ENCODE peak calls at places on chromosomes 11 and 22, in ten cellular contexts. R is HAP-1; W is RCC 7860; V is activated T-cell treated with anti-CD3 and anti-CD28 coated beads for 24 hours; C is stimulated activated CD4-positive, alpha-beta T cell treated with anti-CD3 and anti-CD28 coated beads, Interleukin-1b, Interleukin-23, amount 100 ng/mL, for 1 hour; Z is NCI-H510A treated with DMSO at 0.1 percent for 48 hours; F is astrocyte of the spinal cord; X is right atrium auricular region; Y is omental fat pad; N is posterior vena cava. G is an unnamed sample.

GRCh38 chr11:118306556-118306955 is 2.0 kb downstream of the CD3E start:
- DNase-seq in R (no peak), W (no peak), V (peak), C (no peak), Z (no peak), F (no peak), X (no peak), Y (no peak), N (no peak), G (no peak)

GRCh38 chr11:456533-456932 is 6.5 kb downstream of the PTDSS2 start:
- DNase-seq in R (no peak), W (no peak), V (no peak), C (no peak), Z (no peak), F (no peak), X (no peak), Y (no peak), N (no peak), G (no peak)

GRCh38 chr11:66020618-66021357 is 5.5 kb downstream of the CATSPER1 start:
- DNase-seq in R (no peak), W (peak), V (no peak), C (no peak), Z (no peak), F (peak), X (no peak), Y (no peak), N (peak), G (peak)

GRCh38 chr11:26780686-26781085 is 58.8 kb upstream of the SLC5A12 start:
- DNase-seq in R (no peak), W (no peak), V (no peak), C (no peak), Z (no peak), F (peak), X (no peak), Y (no peak), N (no peak), G (no peak)

GRCh38 chr11:36577859-36578258 is 10.1 kb downstream of the RAG1 start:
- DNase-seq in R (no peak), W (no peak), V (no peak), C (no peak), Z (no peak), F (peak), X (no peak), Y (no peak), N (no peak), G (no peak)

GRCh38 chr11:130070109-130070828 is 575 bp downstream of the APLP2 start:
- DNase-seq in R (peak), W (no peak), V (peak), C (no peak), Z (peak), F (peak), X (no peak), Y (no peak), N (peak), G (peak)

GRCh38 chr22:22748297-22748743 is 103.9 kb downstream of the GGTLC2 start:
- DNase-seq in R (peak), W (no peak), V (peak), C (no peak), Z (peak), F (peak), X (peak), Y (no peak), N (no peak), G (peak)

GRCh38 chr11:130522284-130522961 is 74.0 kb downstream of the ADAMTS15 start:
- DNase-seq in R (peak), W (peak), V (no peak), C (no peak), Z (no peak), F (peak), X (peak), Y (peak), N (peak), G (peak)

GRCh38 chr11:77375114-77375513 is 73.6 kb upstream of the GDPD4 start:
- DNase-seq in R (no peak), W (no peak), V (no peak), C (no peak), Z (no peak), F (peak), X (no peak), Y (no peak), N (no peak), G (no peak)

GRCh38 chr11:106656646-106657045 is 361.6 kb downstream of the GUCY1A2 start:
- DNase-seq in R (no peak), W (no peak), V (no peak), C (no peak), Z (no peak), F (no peak), X (no peak), Y (no peak), N (no peak), G (no peak)

GRCh38 chr22:47106806-47107205 is 344.4 kb downstream of the TBC1D22A start:
- DNase-seq in R (no peak), W (no peak), V (no peak), C (no peak), Z (no peak), F (no peak), X (no peak), Y (no peak), N (no peak), G (no peak)

GRCh38 chr11:6892400-6892799 is at the start of gene OR2D2:
- DNase-seq in R (no peak), W (no peak), V (no peak), C (no peak), Z (no peak), F (no peak), X (no peak), Y (no peak), N (no peak), G (no peak)

GRCh38 chr11:66188580-66188979 is 79.9 kb upstream of the RAB1B start:
- DNase-seq in R (no peak), W (peak), V (no peak), C (no peak), Z (no peak), F (peak), X (no peak), Y (no peak), N (no peak), G (no peak)

GRCh38 chr11:34243620-34244493 is 114.0 kb downstream of the ABTB2 start:
- DNase-seq in R (no peak), W (peak), V (peak), C (no peak), Z (no peak), F (peak), X (no peak), Y (no peak), N (no peak), G (peak)

GRCh38 chr22:46734830-46735453 is 3.1 kb downstream of the CERK start:
- DNase-seq in R (no peak), W (no peak), V (peak), C (no peak), Z (no peak), F (no peak), X (no peak), Y (no peak), N (peak), G (peak)

GRCh38 chr11:32326522-32326921 is 108.8 kb downstream of the WT1 start:
- DNase-seq in R (no peak), W (no peak), V (no peak), C (no peak), Z (no peak), F (no peak), X (no peak), Y (no peak), N (no peak), G (no peak)

GRCh38 chr22:35517769-35518530 is 22.7 kb upstream of the RASD2 start:
- DNase-seq in R (no peak), W (no peak), V (no peak), C (no peak), Z (no peak), F (no peak), X (no peak), Y (no peak), N (peak), G (no peak)

GRCh38 chr11:1570531-1570895 is 1.6 kb downstream of the DUSP8 start:
- DNase-seq in R (no peak), W (no peak), V (no peak), C (no peak), Z (no peak), F (no peak), X (no peak), Y (no peak), N (peak), G (no peak)

GRCh38 chr22:38862375-38863329 is 9.4 kb downstream of the CBX6 start:
- DNase-seq in R (peak), W (no peak), V (no peak), C (no peak), Z (no peak), F (no peak), X (no peak), Y (no peak), N (peak), G (no peak)

GRCh38 chr11:70889411-70889810 is 363.0 kb downstream of the SHANK2 start:
- DNase-seq in R (no peak), W (no peak), V (no peak), C (no peak), Z (no peak), F (no peak), X (no peak), Y (no peak), N (no peak), G (no peak)